ENCODE peak calls at places on chromosomes 4 and X, in seven cellular contexts. N, U, Y, J, E, M and P are unnamed samples. For H3K4me1, the result is how much of the 10 kb centered on the place peaks cover.

GRCh38 chr4:5199142-5199541 is 147.9 kb downstream of the STK32B start:
- DNase-seq in Y (no peak), N (peak), E (no peak), M (no peak), J (no peak), U (no peak), P (no peak)

GRCh38 chr4:85677286-85677685 is 202.3 kb downstream of the ARHGAP24 start:
- DNase-seq in M (no peak), J (no peak), U (no peak), Y (no peak), E (no peak), N (no peak), P (peak)

GRCh38 chr4:140637836-140638235 is 69.1 kb upstream of the UCP1 start:
- DNase-seq in E (no peak), U (no peak), Y (no peak), N (peak), M (peak), J (no peak), P (peak)

GRCh38 chr4:80207172-80207583 is 9.9 kb downstream of the PRDM8 start:
- DNase-seq in Y (peak), E (no peak), U (no peak), M (peak), J (no peak), N (peak), P (no peak)

GRCh38 chr4:7243609-7244342 is 51.4 kb downstream of the SORCS2 start:
- DNase-seq in Y (peak), J (no peak), N (no peak), E (no peak), U (no peak), M (no peak), P (no peak)

GRCh38 chr4:13918110-13918509 is 290.6 kb upstream of the BOD1L1 start:
- DNase-seq in Y (no peak), N (no peak), E (no peak), M (no peak), U (peak), J (no peak), P (peak)

GRCh38 chr4:143700420-143701352 is at the start of gene FREM3:
- DNase-seq in U (no peak), M (peak), Y (peak), J (no peak), N (peak), E (peak), P (peak)

GRCh38 chr4:27629532-27630225 is 769.0 kb downstream of the STIM2 start:
- DNase-seq in Y (no peak), E (no peak), M (no peak), U (no peak), J (no peak), N (no peak), P (no peak)

GRCh38 chr4:65316534-65316933 is 353.8 kb downstream of the EPHA5 start:
- DNase-seq in E (no peak), Y (no peak), U (no peak), J (no peak), N (no peak), M (no peak), P (no peak)

GRCh38 chr4:37908488-37909343 is 17.8 kb downstream of the TBC1D1 start:
- DNase-seq in M (no peak), J (no peak), E (no peak), U (no peak), N (no peak), Y (no peak), P (peak)

GRCh38 chr4:26048378-26048882 is 134.4 kb downstream of the SMIM20 start:
- DNase-seq in J (no peak), N (no peak), Y (peak), M (no peak), E (peak), U (peak), P (no peak)

GRCh38 chr4:7905461-7905915 is 34.2 kb downstream of the AFAP1 start:
- DNase-seq in Y (no peak), M (no peak), N (no peak), U (no peak), J (no peak), E (no peak), P (no peak)

GRCh38 chr4:2535386-2536192 is 858 bp upstream of the FAM193A start:
- DNase-seq in E (peak), M (peak), N (peak), J (no peak), Y (peak), U (peak), P (peak)

GRCh38 chr4:152892985-152893384 is 43.1 kb upstream of the FHDC1 start:
- DNase-seq in Y (no peak), M (no peak), J (no peak), E (no peak), U (no peak), N (no peak), P (no peak)

GRCh38 chr4:84780719-84781118 is 185.8 kb downstream of the WDFY3 start:
- DNase-seq in J (no peak), Y (no peak), N (no peak), E (no peak), U (no peak), M (no peak), P (no peak)

GRCh38 chrX:155048997-155049619 is 21.8 kb downstream of the CMC4 start:
- DNase-seq in M (peak), Y (peak), U (no peak), E (peak), N (peak), J (no peak), P (peak)

DNA sequence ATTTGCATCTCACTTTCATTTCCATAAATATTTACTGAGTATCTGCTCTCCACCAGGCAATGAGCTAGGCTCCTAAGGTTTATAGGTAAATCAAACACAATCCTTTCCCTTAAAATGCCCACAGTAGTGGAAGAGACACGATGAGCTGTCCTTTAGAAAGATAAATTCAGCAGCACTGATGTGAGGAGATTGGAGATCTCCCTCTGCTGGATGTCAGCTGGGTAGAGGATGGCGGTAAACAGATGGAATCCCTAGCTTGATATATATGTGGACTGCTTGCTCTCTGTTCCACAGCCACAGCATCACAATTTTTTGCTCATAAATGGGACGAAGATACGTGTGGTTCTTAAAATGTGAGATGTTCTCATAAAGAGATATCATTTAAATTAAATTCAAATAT is 216.4 kb upstream of the RASGEF1B start:
- DNase-seq in Y (no peak), M (no peak), E (no peak), U (no peak), N (peak), J (no peak), P (no peak)
- TF ChIP-seq CTCF in Y (no peak), M (peak), E (no peak), U (no peak), N (peak), J (no peak), P (peak)

DNA sequence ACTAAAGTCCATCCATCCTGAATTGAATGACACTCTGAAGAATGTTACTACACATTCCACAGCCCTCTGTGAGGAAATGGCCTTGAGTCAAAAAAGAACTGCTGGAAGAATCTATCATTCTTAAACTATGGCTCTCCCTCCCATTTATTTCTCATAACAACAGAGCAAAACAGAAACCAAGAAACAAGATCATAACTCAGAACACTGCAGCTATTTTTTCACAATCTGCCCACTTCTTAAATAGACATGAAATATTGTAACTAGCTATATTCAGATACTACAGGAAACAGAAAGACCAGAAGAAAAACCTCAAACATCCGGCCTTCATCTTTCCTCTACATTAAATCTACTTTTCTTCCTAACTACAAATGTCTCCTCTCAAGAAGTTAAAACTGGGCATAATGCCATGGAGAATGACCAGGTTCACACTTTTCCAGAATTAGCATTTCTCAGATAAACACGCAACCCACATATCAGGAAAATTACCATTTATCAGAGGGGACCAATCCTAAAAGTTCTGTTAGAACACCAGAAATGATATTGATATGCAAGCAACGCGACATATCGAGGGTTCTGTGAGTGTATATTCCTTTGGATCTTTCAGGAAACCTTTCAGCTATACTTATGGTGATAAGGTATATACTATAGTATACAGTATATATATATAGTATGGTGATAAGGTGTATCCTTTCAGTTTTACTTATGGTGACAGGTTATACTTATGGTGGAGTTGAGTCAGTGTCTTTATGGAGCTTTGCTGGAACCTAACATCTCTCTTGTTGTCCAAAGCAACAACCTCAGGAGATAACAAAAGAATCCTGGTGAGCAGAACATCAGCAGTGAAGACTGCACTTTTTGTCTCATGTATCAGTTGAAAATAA is 60.4 kb upstream of the IRF2 start:
- DNase-seq in M (no peak), U (no peak), Y (no peak), N (peak), J (no peak), E (no peak), P (peak)
- H3K4me1 ChIP-seq in M (under half), U (under half), Y (under half), N (under half), J (under half), E (under half), P (under half)

GRCh38 chr4:1167244-1167949 is 5.0 kb downstream of the SPON2 start:
- DNase-seq in E (peak), N (peak), M (peak), J (peak), U (no peak), Y (peak), P (peak)

GRCh38 chr4:1164956-1165545 is 7.3 kb downstream of the SPON2 start:
- DNase-seq in N (no peak), U (no peak), Y (no peak), E (no peak), J (no peak), M (no peak), P (no peak)

GRCh38 chr4:1168291-1169031 is 3.9 kb downstream of the SPON2 start:
- DNase-seq in Y (no peak), N (no peak), U (no peak), M (peak), J (no peak), E (peak), P (no peak)

GRCh38 chr4:1164444-1164843 is 7.9 kb downstream of the SPON2 start:
- DNase-seq in J (no peak), U (no peak), M (no peak), E (no peak), Y (no peak), N (no peak), P (no peak)

DNA sequence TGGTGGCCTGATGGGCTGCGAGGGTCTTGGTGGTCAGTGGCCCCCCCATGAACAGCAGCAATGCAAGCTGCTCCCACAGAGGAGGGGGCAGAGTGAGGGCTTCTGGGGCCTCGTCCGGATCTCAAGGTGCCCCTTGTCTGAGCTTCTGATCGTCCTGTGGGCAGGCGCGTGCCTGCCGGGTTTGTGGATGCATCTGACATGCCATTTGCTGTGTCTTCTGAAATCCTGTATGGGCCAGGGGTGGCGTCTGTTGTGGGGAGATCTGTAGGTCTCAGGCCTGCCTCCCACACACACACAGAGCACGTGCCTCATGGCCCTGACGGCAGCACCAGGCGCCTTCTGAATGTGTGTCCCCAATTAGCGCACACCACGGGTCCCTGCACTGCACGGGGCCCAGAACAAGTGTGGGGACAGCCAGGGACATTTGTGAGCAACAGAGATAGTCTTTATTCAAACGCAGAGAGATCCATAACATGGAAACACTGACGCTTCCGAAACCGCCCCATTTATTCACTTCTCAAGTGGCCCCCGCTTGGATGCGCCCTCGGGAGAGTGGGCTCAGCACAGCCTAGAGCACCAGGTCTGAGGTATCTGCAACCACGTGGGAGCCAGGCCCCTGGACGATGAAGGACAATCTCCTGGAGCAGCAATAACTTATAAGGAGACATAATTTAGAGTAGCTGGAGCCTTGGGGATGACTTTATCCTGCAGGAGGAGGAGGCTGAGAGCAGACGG is 5.7 kb downstream of the SPON2 start:
- DNase-seq in U (no peak), J (no peak), Y (no peak), N (no peak), M (no peak), E (no peak), P (no peak)
- H3K4me3 ChIP-seq in U (peak), J (peak), Y (no peak), N (peak), M (peak), E (peak), P (no peak)

GRCh38 chrX:74890676-74891430 is 34.4 kb downstream of the NEXMIF start:
- DNase-seq in N (no peak), U (no peak), J (no peak), E (no peak), M (no peak), Y (no peak), P (no peak)
- TF ChIP-seq CTCF in N (no peak), U (no peak), J (no peak), E (no peak), M (no peak), Y (no peak), P (no peak)

GRCh38 chrX:7155163-7155562 is 7.2 kb upstream of the PUDP start:
- DNase-seq in U (no peak), N (no peak), E (no peak), J (no peak), M (no peak), Y (no peak), P (no peak)

GRCh38 chrX:7159132-7159861 is 11.3 kb upstream of the PUDP start:
- DNase-seq in J (no peak), E (no peak), N (no peak), M (no peak), U (no peak), Y (peak), P (peak)

GRCh38 chrX:7154040-7154597 is 6.2 kb upstream of the PUDP start:
- DNase-seq in J (no peak), M (no peak), U (no peak), E (no peak), N (peak), Y (no peak), P (no peak)

GRCh38 chrX:7158468-7158990 is 10.6 kb upstream of the PUDP start:
- DNase-seq in M (peak), U (no peak), N (peak), E (no peak), J (no peak), Y (no peak), P (no peak)

DNA sequence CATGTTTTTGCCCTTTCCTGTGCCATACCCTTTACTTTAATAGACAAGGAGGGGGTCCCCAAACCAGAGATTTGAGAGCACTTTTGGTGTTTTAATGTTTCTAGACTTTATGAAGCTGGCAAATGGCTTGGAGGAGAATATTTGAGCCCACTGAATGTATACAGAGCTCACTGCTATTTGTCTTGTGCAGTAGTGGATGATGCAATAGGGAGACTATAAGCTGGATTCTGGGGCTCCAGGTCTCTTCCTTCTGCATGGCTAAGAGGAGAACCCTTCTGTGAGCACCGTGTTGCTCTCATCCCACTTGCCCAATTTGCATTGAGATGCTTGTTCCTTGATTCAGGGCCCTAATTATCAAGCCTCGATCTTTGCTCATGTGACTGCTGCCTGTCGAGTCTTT is 8.9 kb upstream of the PUDP start:
- DNase-seq in Y (no peak), J (no peak), U (no peak), M (no peak), N (no peak), E (no peak), P (no peak)
- H3K4me1 ChIP-seq in Y (under half), J (under half), U (under half), M (under half), N (under half), E (under half), P (under half)

GRCh38 chrX:53714580-53715335 is 28.2 kb upstream of the HUWE1 start:
- DNase-seq in N (peak), Y (peak), E (no peak), M (peak), U (no peak), J (peak), P (peak)

GRCh38 chrX:53713987-53714579 is 27.6 kb upstream of the HUWE1 start:
- DNase-seq in M (no peak), E (no peak), Y (no peak), U (no peak), N (no peak), J (no peak), P (no peak)

GRCh38 chrX:53716328-53717088 is 30.0 kb upstream of the HUWE1 start:
- DNase-seq in U (no peak), N (no peak), J (no peak), Y (no peak), M (no peak), E (no peak), P (no peak)

GRCh38 chrX:53717205-53717604 is 30.7 kb upstream of the HUWE1 start:
- DNase-seq in J (no peak), Y (no peak), M (no peak), N (no peak), U (no peak), E (no peak), P (no peak)

GRCh38 chrX:53715336-53715924 is 28.9 kb upstream of the HUWE1 start:
- DNase-seq in N (no peak), J (no peak), U (no peak), M (no peak), Y (no peak), E (no peak), P (no peak)
- H3K4me3 ChIP-seq in N (no peak), J (no peak), U (no peak), M (no peak), Y (no peak), E (no peak), P (no peak)

GRCh38 chr4:882646-883045 is 49.5 kb downstream of the GAK start:
- DNase-seq in M (no peak), N (no peak), J (no peak), E (no peak), Y (no peak), U (no peak), P (no peak)

GRCh38 chr4:878796-879729 is 53.1 kb downstream of the GAK start:
- DNase-seq in U (no peak), M (no peak), J (no peak), E (no peak), N (no peak), Y (no peak), P (no peak)

GRCh38 chr4:881709-882108 is 50.4 kb downstream of the GAK start:
- DNase-seq in M (no peak), E (no peak), N (no peak), U (no peak), Y (no peak), J (no peak), P (no peak)

GRCh38 chr4:879730-880079 is 52.4 kb downstream of the GAK start:
- DNase-seq in U (no peak), N (no peak), Y (no peak), E (no peak), J (no peak), M (no peak), P (no peak)

DNA sequence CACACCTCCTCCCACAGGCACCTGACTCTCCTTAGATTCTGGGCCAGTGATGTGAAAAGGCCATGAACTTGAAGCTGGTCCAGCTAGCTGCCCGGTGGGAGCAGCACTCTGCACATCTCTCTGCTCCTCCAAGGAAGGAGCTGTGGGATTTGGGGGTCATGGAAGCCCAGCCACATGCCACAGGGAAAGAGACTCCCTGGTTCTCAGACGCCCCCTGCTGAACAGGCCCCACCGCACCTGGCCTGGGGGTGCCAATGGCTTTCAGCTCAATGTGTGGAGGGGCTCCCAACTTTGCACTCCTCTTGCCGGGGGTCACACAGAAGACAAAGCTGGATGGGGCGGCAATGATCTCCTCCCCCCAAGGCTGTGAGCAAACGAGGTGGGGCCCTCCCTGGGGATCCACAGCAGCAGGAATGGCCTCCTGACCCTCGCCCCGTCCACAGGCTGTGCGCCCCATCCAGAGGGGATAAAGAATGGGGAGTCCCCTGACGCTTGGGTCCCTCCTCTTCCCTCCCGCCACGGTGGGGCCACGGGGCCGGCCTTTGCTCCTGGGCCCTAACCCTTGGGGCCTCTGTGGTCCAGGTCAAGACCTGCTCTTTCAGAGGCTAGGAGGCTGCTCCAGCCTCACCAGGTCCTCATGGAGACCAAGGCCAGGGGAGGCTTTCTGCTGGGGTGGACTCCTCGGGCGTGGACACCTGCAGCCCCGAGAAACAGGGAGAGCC is 51.3 kb downstream of the GAK start:
- DNase-seq in E (no peak), U (no peak), M (no peak), J (no peak), N (no peak), Y (no peak), P (no peak)
- TF ChIP-seq CTCF in E (no peak), U (no peak), M (peak), J (no peak), N (peak), Y (no peak), P (no peak)

GRCh38 chr4:184348311-184349233 is 125.8 kb downstream of the IRF2 start:
- DNase-seq in M (peak), J (no peak), E (no peak), U (no peak), Y (no peak), N (no peak), P (peak)
- H3K4me1 ChIP-seq in M (under half), J (under half), E (half or more), U (under half), Y (under half), N (under half), P (under half)